ENCODE peak calls at places on chromosome 12, in nine cellular contexts. B, G, T, M, Q, D, K, X and W are unnamed samples.

GRCh38 chr12:105013892-105014291 is 27.8 kb downstream of the NOPCHAP1 start:
- DNase-seq in B (no peak), G (no peak), T (no peak), M (no peak), Q (no peak), D (no peak), K (peak), X (peak), W (peak)

GRCh38 chr12:53856132-53856531 is 82.5 kb upstream of the HOXC13 start:
- DNase-seq in B (no peak), G (no peak), T (no peak), M (no peak), Q (no peak), D (no peak), K (no peak), X (no peak), W (no peak)

GRCh38 chr12:93460882-93461281 is 6.4 kb upstream of the MRPL42 start:
- DNase-seq in B (no peak), G (no peak), T (no peak), M (no peak), Q (no peak), D (no peak), K (no peak), X (no peak), W (no peak)

GRCh38 chr12:7787574-7788315 is 1.5 kb upstream of the NANOG start:
- DNase-seq in B (peak), G (no peak), T (no peak), M (no peak), Q (no peak), D (no peak), K (peak), X (no peak), W (no peak)

GRCh38 chr12:54564768-54565167 is 15.4 kb downstream of the PDE1B start:
- DNase-seq in B (peak), G (no peak), T (no peak), M (no peak), Q (no peak), D (no peak), K (no peak), X (no peak), W (no peak)

GRCh38 chr12:118102070-118102469 is 1.7 kb downstream of the VSIG10 start:
- DNase-seq in B (no peak), G (no peak), T (peak), M (no peak), Q (no peak), D (no peak), K (no peak), X (peak), W (no peak)

GRCh38 chr12:112809684-112810083 is 18.1 kb downstream of the RPH3A start:
- DNase-seq in B (no peak), G (no peak), T (no peak), M (no peak), Q (no peak), D (no peak), K (no peak), X (no peak), W (no peak)

GRCh38 chr12:77940566-77940965 is 109.9 kb downstream of the NAV3 start:
- DNase-seq in B (no peak), G (no peak), T (no peak), M (no peak), Q (no peak), D (no peak), K (peak), X (peak), W (no peak)

GRCh38 chr12:12305568-12306300 is 38.9 kb upstream of the LRP6 start:
- DNase-seq in B (no peak), G (peak), T (no peak), M (no peak), Q (no peak), D (no peak), K (peak), X (peak), W (no peak)

GRCh38 chr12:2451025-2451424 is 343.7 kb upstream of the FKBP4 start:
- DNase-seq in B (no peak), G (no peak), T (no peak), M (no peak), Q (no peak), D (peak), K (peak), X (peak), W (no peak)

GRCh38 chr12:13570005-13570694 is 373.6 kb downstream of the EMP1 start:
- DNase-seq in B (no peak), G (no peak), T (no peak), M (no peak), Q (no peak), D (no peak), K (peak), X (no peak), W (no peak)

GRCh38 chr12:128970941-128971340 is 117.7 kb downstream of the GLT1D1 start:
- DNase-seq in B (no peak), G (no peak), T (no peak), M (no peak), Q (no peak), D (no peak), K (no peak), X (no peak), W (no peak)

GRCh38 chr12:18634382-18634781 is 103.4 kb downstream of the PLCZ1 start:
- DNase-seq in B (no peak), G (no peak), T (no peak), M (no peak), Q (no peak), D (no peak), K (no peak), X (no peak), W (no peak)

GRCh38 chr12:105601158-105601557 is 270.7 kb downstream of the C12orf75 start:
- DNase-seq in B (no peak), G (no peak), T (no peak), M (no peak), Q (no peak), D (no peak), K (no peak), X (peak), W (no peak)

GRCh38 chr12:15278816-15279658 is 43.3 kb upstream of the PTPRO start:
- DNase-seq in B (no peak), G (peak), T (no peak), M (no peak), Q (no peak), D (no peak), K (peak), X (peak), W (no peak)

GRCh38 chr12:86249856-86250255 is 6.3 kb downstream of the MGAT4C start:
- DNase-seq in B (no peak), G (no peak), T (no peak), M (no peak), Q (no peak), D (peak), K (peak), X (peak), W (peak)

GRCh38 chr12:118418385-118419057 is 42.2 kb downstream of the SUDS3 start:
- DNase-seq in B (no peak), G (no peak), T (no peak), M (no peak), Q (no peak), D (no peak), K (no peak), X (no peak), W (no peak)

GRCh38 chr12:104064842-104065441 is 611 bp downstream of the HCFC2 start:
- DNase-seq in B (no peak), G (peak), T (no peak), M (no peak), Q (no peak), D (no peak), K (peak), X (no peak), W (no peak)

GRCh38 chr12:130434560-130434959 is 96.9 kb downstream of the PIWIL1 start:
- DNase-seq in B (no peak), G (no peak), T (no peak), M (no peak), Q (no peak), D (no peak), K (no peak), X (no peak), W (no peak)

GRCh38 chr12:109544955-109545531 is 28.3 kb downstream of the MMAB start:
- DNase-seq in B (no peak), G (no peak), T (no peak), M (no peak), Q (no peak), D (no peak), K (no peak), X (peak), W (no peak)

GRCh38 chr12:103773109-103773905 is 67.7 kb downstream of the NT5DC3 start:
- DNase-seq in B (no peak), G (no peak), T (no peak), M (no peak), Q (no peak), D (no peak), K (no peak), X (peak), W (no peak)

GRCh38 chr12:49534806-49535278 is 4.0 kb upstream of the KCNH3 start:
- DNase-seq in B (no peak), G (no peak), T (no peak), M (no peak), Q (no peak), D (no peak), K (no peak), X (no peak), W (no peak)

GRCh38 chr12:49832836-49833421 is 4.7 kb upstream of the NCKAP5L start:
- DNase-seq in B (no peak), G (no peak), T (no peak), M (no peak), Q (no peak), D (no peak), K (peak), X (peak), W (no peak)

GRCh38 chr12:98419795-98420402 is 95.5 kb upstream of the TMPO start:
- DNase-seq in B (no peak), G (no peak), T (no peak), M (no peak), Q (no peak), D (no peak), K (no peak), X (no peak), W (no peak)

GRCh38 chr12:95882080-95882479 is 23.3 kb downstream of the SNRPF start:
- DNase-seq in B (no peak), G (no peak), T (no peak), M (no peak), Q (no peak), D (no peak), K (peak), X (peak), W (no peak)

GRCh38 chr12:75480469-75480949 is at the start of gene GLIPR1:
- DNase-seq in B (no peak), G (peak), T (peak), M (peak), Q (no peak), D (peak), K (peak), X (peak), W (peak)

GRCh38 chr12:106108187-106108816 is 30.5 kb downstream of the NUAK1 start:
- DNase-seq in B (peak), G (no peak), T (no peak), M (peak), Q (no peak), D (no peak), K (peak), X (peak), W (no peak)

DNA sequence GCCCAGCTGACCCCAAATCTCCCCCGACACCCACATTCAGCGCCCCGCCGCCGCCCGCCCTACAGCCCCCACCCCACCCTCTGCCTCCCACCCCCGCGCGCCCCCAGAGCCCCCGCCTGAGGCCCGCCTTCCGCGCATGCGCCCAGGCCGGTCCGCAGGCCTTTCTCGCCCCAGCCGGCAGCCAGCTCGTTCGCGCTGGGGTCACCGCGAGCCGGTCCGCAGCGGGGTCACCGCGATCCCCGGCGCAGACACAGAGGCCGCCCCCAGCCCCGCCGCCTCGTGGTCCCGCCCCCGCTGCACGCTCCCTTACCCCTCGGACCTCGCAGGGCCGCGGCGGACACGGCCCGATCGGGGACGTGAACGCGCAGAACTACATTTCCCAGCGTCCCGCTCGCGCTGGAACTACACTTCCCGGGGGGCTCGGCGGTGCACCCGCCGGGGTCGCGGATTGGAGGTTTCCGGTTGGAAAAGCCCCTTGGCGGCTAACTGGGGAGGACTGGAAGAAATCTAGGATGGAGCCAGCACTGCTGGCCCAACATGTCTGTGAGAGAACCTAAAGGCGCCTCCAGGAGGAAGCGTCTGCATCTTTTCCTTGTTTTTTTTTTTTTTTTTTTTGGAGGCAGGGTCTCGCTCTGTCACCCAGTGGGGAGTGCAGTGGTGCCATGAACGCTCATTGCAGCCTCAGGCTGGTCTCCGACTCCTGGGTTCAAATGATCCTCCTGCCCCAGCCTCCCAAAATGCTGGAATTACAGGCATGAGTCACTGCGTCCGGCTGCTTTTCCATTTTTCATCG is at the start of gene ZNF605:
- DNase-seq in B (peak), G (peak), T (peak), M (peak), Q (peak), D (peak), K (peak), X (peak), W (peak)
- TF ChIP-seq CTCF in B (no peak), G (no peak), T (no peak), M (peak), Q (no peak), D (no peak), K (no peak), X (no peak), W (no peak)

DNA sequence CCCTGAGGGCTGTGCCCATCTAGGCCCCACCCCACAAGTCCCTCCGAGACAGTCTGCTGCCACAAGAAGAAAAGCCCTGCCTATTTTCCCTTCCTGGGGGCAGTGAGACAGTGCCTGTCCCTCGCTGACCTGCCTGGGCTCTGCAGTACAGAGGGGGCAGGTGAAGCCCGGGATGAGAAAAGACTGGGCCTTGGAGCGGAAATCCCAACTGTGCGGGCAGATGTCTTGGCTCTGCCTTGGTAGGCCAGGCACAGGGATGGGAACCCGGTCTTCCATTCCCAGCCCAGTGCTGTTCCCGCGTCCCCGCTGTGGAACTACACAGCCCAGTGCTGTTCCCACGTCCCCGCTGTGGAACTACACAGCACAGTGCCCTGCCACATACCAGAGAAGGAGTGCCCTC is 12.8 kb upstream of the NXPH4 start:
- DNase-seq in B (no peak), G (no peak), T (no peak), M (no peak), Q (no peak), D (no peak), K (no peak), X (no peak), W (no peak)
- TF ChIP-seq CTCF in B (no peak), G (no peak), T (no peak), M (no peak), Q (no peak), D (no peak), K (no peak), X (no peak), W (no peak)

DNA sequence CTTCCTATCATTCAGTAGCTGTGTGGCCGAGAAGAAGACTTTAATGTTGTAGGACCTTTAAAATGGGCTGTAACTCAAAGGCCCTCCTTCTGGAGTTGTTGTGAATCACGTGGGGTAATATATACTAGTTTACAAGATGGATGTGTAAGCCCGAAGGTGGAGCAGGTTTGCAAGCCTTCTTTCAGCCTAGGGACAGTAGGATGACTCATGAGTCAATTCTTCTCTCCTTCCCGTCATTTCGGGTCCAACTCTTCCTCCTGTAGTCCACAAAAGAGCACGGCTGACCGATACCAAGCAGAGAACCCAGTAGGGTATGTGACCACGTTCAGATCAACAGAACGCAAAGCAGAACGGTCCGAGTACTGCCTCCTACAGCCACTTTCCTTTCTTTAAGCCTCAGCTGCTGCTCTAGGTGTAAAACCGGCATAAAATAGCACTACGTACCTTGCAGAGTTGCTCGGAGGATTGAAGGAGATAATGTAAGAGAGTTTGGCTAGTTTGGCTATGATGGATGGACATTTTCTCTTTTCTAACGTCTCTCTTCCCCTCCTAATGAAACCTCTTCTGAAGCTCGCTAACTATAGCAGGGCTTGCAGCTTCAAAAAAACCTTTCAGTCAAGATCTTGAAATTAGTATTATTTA is 1.3 kb upstream of the RASSF3 start:
- DNase-seq in B (no peak), G (peak), T (peak), M (no peak), Q (no peak), D (no peak), K (peak), X (peak), W (no peak)
- TF ChIP-seq CTCF in B (no peak), G (no peak), T (no peak), M (no peak), Q (no peak), D (peak), K (peak), X (no peak), W (peak)

DNA sequence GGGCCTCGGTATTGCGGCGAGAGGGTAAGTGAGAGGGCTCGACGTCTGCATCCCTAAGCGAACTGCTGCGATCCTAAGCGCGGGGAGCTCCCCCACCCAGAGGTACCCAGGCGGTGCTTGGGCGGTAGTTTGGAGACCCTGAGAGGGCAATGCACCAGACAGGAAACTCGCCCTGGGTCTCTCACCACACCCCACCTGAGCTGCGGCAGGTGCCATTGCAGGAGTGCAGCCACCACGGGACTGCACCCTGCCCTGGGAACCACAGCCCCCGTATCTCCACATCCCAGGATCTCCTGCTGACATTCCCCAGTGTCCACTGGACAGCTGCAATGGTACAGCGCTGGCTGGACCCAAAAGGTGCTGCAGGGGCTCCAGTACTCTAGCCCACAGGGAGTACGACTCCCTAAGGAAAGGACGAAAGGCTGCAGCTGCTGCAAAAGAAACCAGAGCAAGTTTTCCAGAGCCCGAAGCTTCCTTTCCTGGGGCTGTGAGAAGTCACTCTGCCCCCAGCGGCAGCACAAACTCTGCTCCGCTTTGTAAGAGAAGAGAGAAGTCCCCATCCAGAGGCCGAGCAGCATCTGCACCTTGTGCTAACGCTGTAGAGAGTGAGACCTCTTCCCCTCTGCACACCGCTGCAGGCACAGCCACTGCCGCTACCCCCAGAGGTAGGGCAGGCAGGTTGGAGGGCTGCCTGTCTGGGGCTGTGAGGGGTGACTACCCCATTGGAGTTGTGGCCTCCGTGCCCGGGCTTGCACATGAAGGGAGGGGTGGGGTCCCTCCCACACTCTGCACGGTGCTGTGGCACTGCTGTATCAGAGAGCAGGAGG is 31.1 kb upstream of the MON2 start:
- DNase-seq in B (peak), G (peak), T (peak), M (peak), Q (no peak), D (peak), K (peak), X (peak), W (no peak)
- TF ChIP-seq CTCF in B (no peak), G (peak), T (peak), M (peak), Q (no peak), D (peak), K (peak), X (peak), W (peak)

DNA sequence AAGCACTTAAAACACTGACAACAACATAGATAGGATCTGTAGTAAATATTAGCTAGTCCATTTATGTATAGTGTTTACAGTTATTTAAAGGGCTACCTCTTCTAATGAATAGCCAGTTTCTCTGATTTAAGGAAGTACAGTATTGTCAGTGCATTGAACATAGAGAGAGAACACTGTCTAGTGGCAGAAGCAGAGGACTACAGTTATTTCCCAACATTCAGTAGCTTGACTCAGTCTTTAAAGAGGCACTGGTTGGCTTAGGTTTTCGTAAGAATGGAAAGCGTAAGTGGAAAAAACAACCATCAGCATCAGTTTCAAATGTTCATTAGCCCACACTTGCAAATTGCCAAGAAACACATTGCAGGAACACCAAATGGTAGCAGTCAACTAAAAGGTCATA is 125.0 kb upstream of the HMGA2 start:
- DNase-seq in B (no peak), G (no peak), T (no peak), M (no peak), Q (no peak), D (no peak), K (peak), X (peak), W (no peak)
- TF ChIP-seq CTCF in B (no peak), G (no peak), T (peak), M (no peak), Q (no peak), D (peak), K (peak), X (peak), W (peak)